ENCODE peak calls at places on chromosomes 1 and 21, in four cellular contexts. P is A549, J is HepG2, E is SK-N-SH. F is an unnamed sample.

GRCh38 chr1:37482796-37483744 is 8.7 kb downstream of the ZC3H12A start:
- DNase-seq in P (no peak), J (no peak), E (no peak), F (no peak)

GRCh38 chr21:22791986-22792560 is 1793.9 kb downstream of the NCAM2 start:
- DNase-seq in P (peak; percentile 32), J (peak; percentile 12), E (peak; percentile 60), F (no peak)

GRCh38 chr1:167648978-167649752 is 19.1 kb downstream of the RCSD1 start:
- DNase-seq in P (no peak), J (no peak), E (no peak), F (no peak)

GRCh38 chr1:185400057-185400456 is 83.0 kb upstream of the IVNS1ABP start:
- DNase-seq in P (no peak), J (peak; percentile 24), E (no peak), F (no peak)

GRCh38 chr1:93816970-93817738 is 61.9 kb downstream of the DNTTIP2 start:
- DNase-seq in P (no peak), J (peak; percentile 29), E (peak; percentile 80), F (no peak)

GRCh38 chr1:247297263-247298123 is 34.2 kb downstream of the ZNF496 start:
- DNase-seq in P (no peak), J (no peak), E (no peak), F (no peak)

GRCh38 chr1:37152491-37152890 is 118.2 kb upstream of the GRIK3 start:
- DNase-seq in P (no peak), J (no peak), E (no peak), F (no peak)

GRCh38 chr1:156480411-156481192 is 20.0 kb downstream of the MEF2D start:
- DNase-seq in P (peak; percentile 59), J (no peak), E (peak; percentile 84), F (no peak)

GRCh38 chr1:227938276-227938675 is 9.5 kb downstream of the WNT9A start:
- DNase-seq in P (no peak), J (no peak), E (no peak), F (no peak)

GRCh38 chr1:217453816-217454215 is 177.1 kb downstream of the GPATCH2 start:
- DNase-seq in P (no peak), J (no peak), E (peak; percentile 54), F (no peak)

GRCh38 chr1:162627662-162628296 is 4.5 kb upstream of the DDR2 start:
- DNase-seq in P (peak; percentile 45), J (peak; percentile 43), E (no peak), F (no peak)

GRCh38 chr1:153763365-153764225 is 11.6 kb upstream of the SLC27A3 start:
- DNase-seq in P (no peak), J (no peak), E (no peak), F (no peak)

GRCh38 chr1:8343464-8344001 is 25.6 kb downstream of the SLC45A1 start:
- DNase-seq in P (peak; percentile 89), J (peak; percentile 67), E (no peak), F (no peak)
- TF ChIP-seq PBX3 in P (no peak), J (no peak), E (peak; percentile 27), F (no peak)

DNA sequence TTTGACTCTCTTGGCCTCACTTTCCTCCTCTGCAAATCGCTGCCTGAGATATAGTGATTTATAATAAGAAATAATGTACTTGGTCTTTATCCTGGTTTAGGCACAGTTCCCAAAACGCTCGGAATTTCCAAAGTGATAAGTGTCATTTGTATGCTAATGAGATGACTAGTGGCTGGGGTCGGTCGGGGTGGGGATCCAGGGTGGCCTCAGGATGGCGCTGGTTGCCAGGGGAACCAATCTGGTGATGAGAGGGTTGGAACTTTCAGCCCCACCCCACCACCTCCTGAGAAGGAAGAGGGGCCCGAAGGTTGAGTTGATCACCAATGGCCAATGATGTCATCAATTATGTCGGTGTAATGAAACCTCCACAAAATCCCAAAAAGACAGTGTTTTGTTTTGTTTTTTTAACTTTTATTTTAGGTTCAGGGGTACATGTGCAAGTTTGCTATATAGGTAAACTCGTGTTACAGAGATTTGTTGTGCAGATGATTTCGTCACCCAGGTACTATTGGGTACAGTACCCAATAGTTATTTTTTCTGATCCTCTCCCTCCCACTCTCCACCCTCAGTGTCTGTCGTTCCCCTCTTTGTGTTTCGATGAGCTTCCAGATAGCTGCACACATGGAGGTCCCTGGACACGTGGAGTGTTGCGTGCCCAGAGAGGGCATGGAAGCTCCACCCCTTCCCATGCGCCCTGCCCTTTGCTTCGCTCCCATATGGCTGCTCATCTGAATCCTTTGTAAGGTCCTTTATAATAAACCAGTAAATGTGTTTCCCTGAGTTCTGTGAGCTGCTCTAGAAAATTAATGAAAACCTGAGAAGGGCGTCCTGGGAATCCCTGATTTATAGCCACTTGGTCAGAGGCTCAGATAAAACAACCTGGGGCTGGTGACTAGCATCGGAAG is 97.2 kb downstream of the KCNN3 start:
- DNase-seq in P (no peak), J (no peak), E (no peak), F (no peak)
- TF ChIP-seq PBX3 in P (no peak), J (no peak), E (no peak), F (no peak)

GRCh38 chr1:209456878-209457277 is 126.6 kb upstream of the CAMK1G start:
- DNase-seq in P (no peak), J (no peak), E (no peak), F (no peak)
- TF ChIP-seq PBX3 in P (no peak), J (no peak), E (no peak), F (no peak)

GRCh38 chr1:46410156-46411009 is 16.3 kb downstream of the FAAH start:
- DNase-seq in P (no peak), J (no peak), E (no peak), F (no peak)
- TF ChIP-seq PBX3 in P (no peak), J (no peak), E (no peak), F (no peak)

DNA sequence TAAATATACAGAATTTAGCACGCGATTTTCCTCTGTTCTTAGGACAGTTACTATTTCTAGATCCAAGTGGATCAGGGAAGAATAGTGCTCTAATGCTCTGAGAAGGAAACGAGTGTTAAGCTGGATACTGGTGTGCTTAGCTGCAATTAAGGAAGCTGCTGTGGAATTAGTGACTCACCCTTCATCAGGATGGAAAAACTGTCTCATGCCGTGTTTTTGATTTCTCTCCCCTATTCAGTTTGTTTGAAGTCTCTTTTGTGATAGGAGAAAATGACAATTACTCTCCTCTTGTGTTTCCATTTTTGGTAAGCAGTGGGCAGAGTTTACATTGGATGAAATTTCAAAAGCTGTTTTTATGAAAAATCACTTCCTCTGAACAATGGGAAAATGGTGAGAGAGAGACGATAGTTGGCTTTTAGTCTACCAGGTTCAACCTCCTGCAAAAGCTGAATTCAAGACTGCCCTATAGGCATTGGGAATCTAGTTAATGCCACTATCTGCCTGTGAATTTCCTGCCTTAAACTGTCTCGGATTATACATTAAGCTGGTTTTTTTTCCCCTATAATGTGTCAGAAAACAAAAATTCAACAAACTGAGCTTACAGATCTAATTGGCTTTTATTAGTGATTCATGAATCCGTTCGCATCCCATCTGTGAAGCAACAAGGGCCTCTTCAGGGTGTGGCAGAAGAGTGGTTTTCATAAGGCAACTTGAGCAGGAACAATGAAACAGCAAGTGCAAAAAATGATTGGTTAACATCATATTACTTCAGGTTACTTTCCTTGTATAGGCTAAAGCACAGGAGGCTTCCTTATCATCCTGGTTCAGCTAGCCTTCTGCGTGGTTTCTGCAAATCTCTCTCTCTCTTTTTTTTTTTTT is 179.9 kb downstream of the ST6GALNAC3 start:
- DNase-seq in P (no peak), J (no peak), E (no peak), F (no peak)
- TF ChIP-seq PBX3 in P (no peak), J (no peak), E (peak; percentile 4), F (no peak)

DNA sequence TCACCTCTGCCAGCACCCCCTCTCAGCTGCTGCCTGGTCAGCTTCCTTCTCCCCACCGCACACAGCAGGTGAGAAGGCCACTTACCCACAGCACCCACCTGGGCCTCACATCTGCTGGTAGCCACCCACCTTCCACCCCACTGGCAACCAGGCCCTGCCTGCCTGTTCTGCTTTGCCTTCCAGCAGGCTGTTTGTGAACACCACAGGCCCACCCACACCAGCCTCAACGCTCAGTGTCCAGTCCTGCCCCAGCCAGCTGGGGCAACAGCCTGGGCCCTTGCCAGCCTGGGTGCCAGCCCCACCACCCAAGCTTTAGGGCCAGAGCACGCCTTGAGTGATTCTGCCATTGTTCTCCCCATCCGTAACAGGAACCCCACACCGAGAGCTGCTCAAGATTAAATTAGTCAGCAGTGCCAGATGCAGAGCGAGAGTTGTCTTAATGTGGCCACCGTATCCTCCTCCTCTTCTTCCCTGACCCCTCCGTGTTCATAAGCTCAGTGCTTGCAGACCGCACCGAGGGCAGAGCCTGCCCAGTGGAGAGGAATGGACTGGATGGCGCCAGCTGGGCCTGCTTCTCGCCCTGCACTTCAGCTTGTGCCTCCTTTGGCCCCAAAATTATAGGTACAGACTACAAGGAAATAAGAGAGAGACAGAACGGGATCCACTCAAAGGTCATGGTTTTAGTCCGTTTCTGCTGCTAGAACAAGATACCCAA is 120.3 kb upstream of the COL6A1 start:
- DNase-seq in P (no peak), J (no peak), E (no peak), F (no peak)
- TF ChIP-seq PBX3 in P (no peak), J (no peak), E (no peak), F (no peak)

GRCh38 chr1:99978218-99978617 is 8.4 kb downstream of the SLC35A3 start:
- DNase-seq in P (no peak), J (no peak), E (no peak), F (no peak)
- TF ChIP-seq PBX3 in P (no peak), J (no peak), E (no peak), F (no peak)

GRCh38 chr1:14403961-14404645 is 194.4 kb upstream of the KAZN start:
- DNase-seq in P (no peak), J (no peak), E (no peak), F (no peak)

GRCh38 chr1:14404847-14405246 is 193.6 kb upstream of the KAZN start:
- DNase-seq in P (no peak), J (no peak), E (no peak), F (no peak)
- TF ChIP-seq PBX3 in P (no peak), J (no peak), E (no peak), F (no peak)

GRCh38 chr1:205772607-205773032 is 2.7 kb downstream of the RAB29 start:
- DNase-seq in P (no peak), J (no peak), E (no peak), F (peak; percentile 71)
- TF ChIP-seq PBX3 in P (no peak), J (no peak), E (no peak), F (no peak)

GRCh38 chr1:165328136-165328535 is 28.4 kb downstream of the LMX1A start:
- DNase-seq in P (no peak), J (no peak), E (no peak), F (no peak)

GRCh38 chr1:165329104-165329503 is 27.4 kb downstream of the LMX1A start:
- DNase-seq in P (no peak), J (no peak), E (no peak), F (no peak)

GRCh38 chr1:165327538-165327937 is 29.0 kb downstream of the LMX1A start:
- DNase-seq in P (no peak), J (no peak), E (no peak), F (no peak)

GRCh38 chr1:165330483-165330882 is 26.0 kb downstream of the LMX1A start:
- DNase-seq in P (no peak), J (no peak), E (no peak), F (no peak)
- TF ChIP-seq PBX3 in P (no peak), J (no peak), E (no peak), F (no peak)

F was measured in GM12878.